ENCODE peak calls at places on chromosomes 4 and X, in five cellular contexts. I is ELR, D is fibroblast of the conjunctiva, R is astrocyte of the cerebellum, S is NCI-H524 treated with DMSO at 0.1 percent for 48 hours. Y is an unnamed sample.
A peak's percentile ranks its signal among the peaks of the same experiment; 100 is the strongest.

GRCh38 chr4:133969202-133969873 is 232.3 kb downstream of the PABPC4L start:
- DNase-seq in R (peak; percentile 53), S (peak; percentile 10), D (peak; percentile 13), I (peak; percentile 12), Y (no peak)

GRCh38 chr4:163679189-163679588 is 184.7 kb downstream of the TMA16 start:
- DNase-seq in S (no peak), I (peak; percentile 52), D (no peak), R (no peak), Y (no peak)

GRCh38 chr4:47824844-47825243 is 13.0 kb downstream of the CORIN start:
- DNase-seq in R (no peak), S (no peak), I (no peak), D (no peak), Y (no peak)

GRCh38 chrX:55008571-55009358 is 8.6 kb downstream of the APEX2 start:
- DNase-seq in D (no peak), I (peak; percentile 52), S (no peak), R (no peak), Y (no peak)

GRCh38 chr4:7353046-7353790 is 81.5 kb downstream of the PSAPL1 start:
- DNase-seq in I (no peak), S (no peak), R (no peak), D (no peak), Y (no peak)

GRCh38 chr4:156217236-156217635 is 263.6 kb upstream of the CTSO start:
- DNase-seq in S (no peak), R (no peak), I (no peak), D (no peak), Y (no peak)

GRCh38 chr4:162685401-162685800 is 481.3 kb downstream of the NAF1 start:
- DNase-seq in D (no peak), S (no peak), I (peak; percentile 10), R (no peak), Y (no peak)

GRCh38 chrX:73561791-73562190 is 1.2 kb upstream of the CHIC1 start:
- DNase-seq in S (no peak), I (no peak), D (no peak), R (no peak), Y (no peak)

GRCh38 chr4:128358231-128358902 is 70.8 kb upstream of the PGRMC2 start:
- DNase-seq in D (peak; percentile 79), R (no peak), I (peak; percentile 83), S (no peak), Y (no peak)

GRCh38 chr4:151407466-151408379 is 1.3 kb upstream of the FHIP1A start:
- DNase-seq in R (no peak), S (no peak), I (no peak), D (no peak), Y (no peak)

GRCh38 chrX:119272882-119273806 is 37.1 kb downstream of the PGRMC1 start:
- DNase-seq in I (no peak), S (peak; percentile 19), R (peak; percentile 3), D (peak; percentile 18), Y (no peak)

GRCh38 chrX:69016220-69016941 is 148.9 kb downstream of the PJA1 start:
- DNase-seq in D (no peak), I (no peak), S (no peak), R (no peak), Y (no peak)

GRCh38 chrX:21963736-21964135 is 23.2 kb downstream of the SMS start:
- DNase-seq in D (no peak), I (no peak), S (peak; percentile 10), R (no peak), Y (no peak)

GRCh38 chrX:40805404-40805803 is 70.1 kb upstream of the MED14 start:
- DNase-seq in D (no peak), R (no peak), S (no peak), I (no peak), Y (no peak)

GRCh38 chr4:113436360-113436759 is 325.2 kb downstream of the CAMK2D start:
- DNase-seq in S (no peak), I (peak; percentile 61), D (peak; percentile 78), R (peak; percentile 56), Y (peak; percentile 57)